ENCODE peak calls at places on chromosomes 13 and 19, in six cellular contexts. One of them, this sample, is unnamed.

GRCh38 chr19:4019578-4019977 is 12.0 kb downstream of the PIAS4 start:
- DNase-seq in right lobe of liver: no peak
- DNase-seq in GM13977: no peak
- DNase-seq in ascending aorta: no peak
- DNase-seq in cardiac muscle cell: no peak
- DNase-seq in fibroblast of pulmonary artery: no peak
- DNase-seq in this sample: no peak

GRCh38 chr19:17931532-17932191 is 1.2 kb upstream of the CCDC124 start:
- DNase-seq in right lobe of liver: no peak
- DNase-seq in GM13977: peak
- DNase-seq in ascending aorta: no peak
- DNase-seq in cardiac muscle cell: peak
- DNase-seq in fibroblast of pulmonary artery: peak
- DNase-seq in this sample: no peak

GRCh38 chr19:14943601-14944000 is 2.3 kb downstream of the OR7C2 start:
- DNase-seq in right lobe of liver: no peak
- DNase-seq in GM13977: peak
- DNase-seq in ascending aorta: no peak
- DNase-seq in cardiac muscle cell: no peak
- DNase-seq in fibroblast of pulmonary artery: peak
- DNase-seq in this sample: no peak

GRCh38 chr13:45456196-45456972 is 8.4 kb upstream of the COG3 start:
- DNase-seq in right lobe of liver: no peak
- DNase-seq in GM13977: no peak
- DNase-seq in ascending aorta: no peak
- DNase-seq in cardiac muscle cell: no peak
- DNase-seq in fibroblast of pulmonary artery: peak
- DNase-seq in this sample: no peak

GRCh38 chr13:106986033-106986484 is 418.1 kb upstream of the ARGLU1 start:
- DNase-seq in right lobe of liver: peak
- DNase-seq in GM13977: no peak
- DNase-seq in ascending aorta: no peak
- DNase-seq in cardiac muscle cell: peak
- DNase-seq in fibroblast of pulmonary artery: peak
- DNase-seq in this sample: no peak

GRCh38 chr19:8126008-8126407 is 23.4 kb downstream of the FBN3 start:
- DNase-seq in right lobe of liver: no peak
- DNase-seq in GM13977: no peak
- DNase-seq in ascending aorta: no peak
- DNase-seq in cardiac muscle cell: no peak
- DNase-seq in fibroblast of pulmonary artery: no peak
- DNase-seq in this sample: no peak

GRCh38 chr13:22800726-22801401 is 379.9 kb upstream of the SGCG start:
- DNase-seq in right lobe of liver: no peak
- DNase-seq in GM13977: no peak
- DNase-seq in ascending aorta: peak
- DNase-seq in cardiac muscle cell: no peak
- DNase-seq in fibroblast of pulmonary artery: peak
- DNase-seq in this sample: no peak

GRCh38 chr13:109331898-109332297 is 454.5 kb downstream of the IRS2 start:
- DNase-seq in right lobe of liver: no peak
- DNase-seq in GM13977: no peak
- DNase-seq in ascending aorta: no peak
- DNase-seq in cardiac muscle cell: no peak
- DNase-seq in fibroblast of pulmonary artery: peak
- DNase-seq in this sample: no peak

GRCh38 chr19:10191347-10191746 is 3.4 kb downstream of the DNMT1 start:
- DNase-seq in right lobe of liver: peak
- DNase-seq in GM13977: no peak
- DNase-seq in ascending aorta: peak
- DNase-seq in cardiac muscle cell: no peak
- DNase-seq in fibroblast of pulmonary artery: peak
- DNase-seq in this sample: no peak

GRCh38 chr13:33016414-33017409 is at the start of gene KL:
- DNase-seq in right lobe of liver: peak
- DNase-seq in GM13977: peak
- DNase-seq in ascending aorta: no peak
- DNase-seq in cardiac muscle cell: peak
- DNase-seq in fibroblast of pulmonary artery: no peak
- DNase-seq in this sample: peak

GRCh38 chr13:90947976-90948375 is 399.5 kb upstream of the MIR17HG start:
- DNase-seq in right lobe of liver: no peak
- DNase-seq in GM13977: no peak
- DNase-seq in ascending aorta: no peak
- DNase-seq in cardiac muscle cell: no peak
- DNase-seq in fibroblast of pulmonary artery: no peak
- DNase-seq in this sample: no peak

GRCh38 chr13:109904218-109904617 is 117.8 kb upstream of the IRS2 start:
- DNase-seq in right lobe of liver: no peak
- DNase-seq in GM13977: no peak
- DNase-seq in ascending aorta: no peak
- DNase-seq in cardiac muscle cell: no peak
- DNase-seq in fibroblast of pulmonary artery: no peak
- DNase-seq in this sample: no peak

GRCh38 chr13:91406619-91407018 is 8.2 kb downstream of the GPC5 start:
- DNase-seq in right lobe of liver: no peak
- DNase-seq in GM13977: peak
- DNase-seq in ascending aorta: no peak
- DNase-seq in cardiac muscle cell: no peak
- DNase-seq in fibroblast of pulmonary artery: peak
- DNase-seq in this sample: no peak

GRCh38 chr13:20482275-20482761 is 43.3 kb downstream of the CRYL1 start:
- DNase-seq in right lobe of liver: no peak
- DNase-seq in GM13977: no peak
- DNase-seq in ascending aorta: no peak
- DNase-seq in cardiac muscle cell: no peak
- DNase-seq in fibroblast of pulmonary artery: peak
- DNase-seq in this sample: no peak

GRCh38 chr19:2986951-2987491 is 9.7 kb downstream of the TLE6 start:
- DNase-seq in right lobe of liver: no peak
- DNase-seq in GM13977: no peak
- DNase-seq in ascending aorta: no peak
- DNase-seq in cardiac muscle cell: peak
- DNase-seq in fibroblast of pulmonary artery: no peak
- DNase-seq in this sample: no peak

GRCh38 chr13:94914829-94915228 is 202.5 kb upstream of the SOX21 start:
- DNase-seq in right lobe of liver: no peak
- DNase-seq in GM13977: no peak
- DNase-seq in ascending aorta: no peak
- DNase-seq in cardiac muscle cell: no peak
- DNase-seq in fibroblast of pulmonary artery: no peak
- DNase-seq in this sample: no peak

GRCh38 chr19:31141301-31141700 is 207.9 kb downstream of the TSHZ3 start:
- DNase-seq in right lobe of liver: no peak
- DNase-seq in GM13977: no peak
- DNase-seq in ascending aorta: no peak
- DNase-seq in cardiac muscle cell: no peak
- DNase-seq in fibroblast of pulmonary artery: no peak
- DNase-seq in this sample: no peak

GRCh38 chr19:32595491-32595890 is 14.5 kb downstream of the PDCD5 start:
- DNase-seq in right lobe of liver: no peak
- DNase-seq in GM13977: no peak
- DNase-seq in ascending aorta: no peak
- DNase-seq in cardiac muscle cell: no peak
- DNase-seq in fibroblast of pulmonary artery: no peak
- DNase-seq in this sample: no peak

GRCh38 chr19:4375164-4375619 is 25.2 kb downstream of the SH3GL1 start:
- DNase-seq in right lobe of liver: no peak
- DNase-seq in GM13977: no peak
- DNase-seq in ascending aorta: no peak
- DNase-seq in cardiac muscle cell: peak
- DNase-seq in fibroblast of pulmonary artery: no peak
- DNase-seq in this sample: peak

GRCh38 chr19:4977299-4978174 is 8.6 kb downstream of the KDM4B start:
- DNase-seq in right lobe of liver: no peak
- DNase-seq in GM13977: no peak
- DNase-seq in ascending aorta: no peak
- DNase-seq in cardiac muscle cell: peak
- DNase-seq in fibroblast of pulmonary artery: peak
- DNase-seq in this sample: peak

GRCh38 chr13:111630411-111630810 is 310.0 kb downstream of the TEX29 start:
- DNase-seq in right lobe of liver: no peak
- DNase-seq in GM13977: no peak
- DNase-seq in ascending aorta: no peak
- DNase-seq in cardiac muscle cell: no peak
- DNase-seq in fibroblast of pulmonary artery: no peak
- DNase-seq in this sample: no peak

GRCh38 chr19:45400192-45400591 is 4.7 kb downstream of the PPP1R13L start:
- DNase-seq in right lobe of liver: no peak
- DNase-seq in GM13977: no peak
- DNase-seq in ascending aorta: no peak
- DNase-seq in cardiac muscle cell: no peak
- DNase-seq in fibroblast of pulmonary artery: no peak
- DNase-seq in this sample: no peak

GRCh38 chr19:33359581-33359980 is 13.9 kb upstream of the CEBPG start:
- DNase-seq in right lobe of liver: no peak
- DNase-seq in GM13977: no peak
- DNase-seq in ascending aorta: no peak
- DNase-seq in cardiac muscle cell: no peak
- DNase-seq in fibroblast of pulmonary artery: no peak
- DNase-seq in this sample: no peak

GRCh38 chr13:91381371-91381770 is 17.1 kb upstream of the GPC5 start:
- DNase-seq in right lobe of liver: no peak
- DNase-seq in GM13977: no peak
- DNase-seq in ascending aorta: no peak
- DNase-seq in cardiac muscle cell: peak
- DNase-seq in fibroblast of pulmonary artery: peak
- DNase-seq in this sample: no peak

GRCh38 chr19:21084343-21084742 is 2.3 kb downstream of the ZNF714 start:
- DNase-seq in right lobe of liver: no peak
- DNase-seq in GM13977: peak
- DNase-seq in ascending aorta: no peak
- DNase-seq in cardiac muscle cell: no peak
- DNase-seq in fibroblast of pulmonary artery: peak
- DNase-seq in this sample: no peak

GRCh38 chr13:27810461-27810860 is 18.2 kb downstream of the GSX1 start:
- DNase-seq in right lobe of liver: no peak
- DNase-seq in GM13977: no peak
- DNase-seq in ascending aorta: no peak
- DNase-seq in cardiac muscle cell: no peak
- DNase-seq in fibroblast of pulmonary artery: no peak
- DNase-seq in this sample: no peak

GRCh38 chr13:27810009-27810408 is 17.7 kb downstream of the GSX1 start:
- DNase-seq in right lobe of liver: no peak
- DNase-seq in GM13977: no peak
- DNase-seq in ascending aorta: no peak
- DNase-seq in cardiac muscle cell: no peak
- DNase-seq in fibroblast of pulmonary artery: no peak
- DNase-seq in this sample: no peak

GRCh38 chr13:27808866-27809546 is 16.7 kb downstream of the GSX1 start:
- DNase-seq in right lobe of liver: no peak
- DNase-seq in GM13977: no peak
- DNase-seq in ascending aorta: no peak
- DNase-seq in cardiac muscle cell: no peak
- DNase-seq in fibroblast of pulmonary artery: no peak
- DNase-seq in this sample: no peak

DNA sequence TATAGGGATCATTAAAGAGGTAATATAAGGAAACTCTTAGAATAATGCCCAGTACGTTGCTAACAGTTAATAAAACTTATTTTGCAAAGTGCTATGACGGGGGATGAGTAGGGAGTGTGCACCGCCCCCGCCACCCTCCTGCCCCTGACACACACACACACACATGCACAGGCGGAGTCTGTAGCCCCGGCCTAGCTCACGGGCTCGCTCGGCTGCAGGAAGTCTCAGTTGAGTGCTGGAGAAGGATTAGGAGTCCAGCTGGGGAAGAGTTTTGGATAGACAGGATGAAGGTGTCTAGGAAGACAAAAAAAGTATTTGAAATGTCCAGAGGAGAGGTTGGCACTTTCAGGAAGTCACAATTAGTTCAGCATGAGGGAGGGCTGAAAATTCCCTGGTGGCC is 21.5 kb downstream of the GSX1 start:
- DNase-seq in right lobe of liver: no peak
- DNase-seq in GM13977: no peak
- DNase-seq in ascending aorta: no peak
- DNase-seq in cardiac muscle cell: no peak
- DNase-seq in fibroblast of pulmonary artery: no peak
- DNase-seq in this sample: no peak
- TF ChIP-seq CTCF in right lobe of liver: no peak
- TF ChIP-seq CTCF in GM13977: no peak
- TF ChIP-seq CTCF in ascending aorta: no peak
- TF ChIP-seq CTCF in cardiac muscle cell: no peak
- TF ChIP-seq CTCF in fibroblast of pulmonary artery: no peak
- TF ChIP-seq CTCF in this sample: no peak

GRCh38 chr13:29568731-29569130 is 26.8 kb downstream of the SLC7A1 start:
- DNase-seq in right lobe of liver: no peak
- DNase-seq in GM13977: no peak
- DNase-seq in ascending aorta: no peak
- DNase-seq in cardiac muscle cell: no peak
- DNase-seq in fibroblast of pulmonary artery: no peak
- DNase-seq in this sample: no peak
- TF ChIP-seq CTCF in right lobe of liver: no peak
- TF ChIP-seq CTCF in GM13977: no peak
- TF ChIP-seq CTCF in ascending aorta: no peak
- TF ChIP-seq CTCF in cardiac muscle cell: no peak
- TF ChIP-seq CTCF in fibroblast of pulmonary artery: no peak
- TF ChIP-seq CTCF in this sample: no peak

GRCh38 chr19:1650627-1651009 is 1.8 kb downstream of the TCF3 start:
- DNase-seq in right lobe of liver: peak
- DNase-seq in GM13977: no peak
- DNase-seq in ascending aorta: no peak
- DNase-seq in cardiac muscle cell: peak
- DNase-seq in fibroblast of pulmonary artery: peak
- DNase-seq in this sample: no peak
- TF ChIP-seq CTCF in right lobe of liver: no peak
- TF ChIP-seq CTCF in GM13977: no peak
- TF ChIP-seq CTCF in ascending aorta: no peak
- TF ChIP-seq CTCF in cardiac muscle cell: no peak
- TF ChIP-seq CTCF in fibroblast of pulmonary artery: no peak
- TF ChIP-seq CTCF in this sample: no peak

GRCh38 chr13:47603365-47603764 is 397.7 kb downstream of the SUCLA2 start:
- DNase-seq in right lobe of liver: no peak
- DNase-seq in GM13977: no peak
- DNase-seq in ascending aorta: no peak
- DNase-seq in cardiac muscle cell: no peak
- DNase-seq in fibroblast of pulmonary artery: no peak
- DNase-seq in this sample: no peak

GRCh38 chr13:47594833-47595232 is 406.2 kb downstream of the SUCLA2 start:
- DNase-seq in right lobe of liver: no peak
- DNase-seq in GM13977: no peak
- DNase-seq in ascending aorta: no peak
- DNase-seq in cardiac muscle cell: no peak
- DNase-seq in fibroblast of pulmonary artery: peak
- DNase-seq in this sample: no peak

DNA sequence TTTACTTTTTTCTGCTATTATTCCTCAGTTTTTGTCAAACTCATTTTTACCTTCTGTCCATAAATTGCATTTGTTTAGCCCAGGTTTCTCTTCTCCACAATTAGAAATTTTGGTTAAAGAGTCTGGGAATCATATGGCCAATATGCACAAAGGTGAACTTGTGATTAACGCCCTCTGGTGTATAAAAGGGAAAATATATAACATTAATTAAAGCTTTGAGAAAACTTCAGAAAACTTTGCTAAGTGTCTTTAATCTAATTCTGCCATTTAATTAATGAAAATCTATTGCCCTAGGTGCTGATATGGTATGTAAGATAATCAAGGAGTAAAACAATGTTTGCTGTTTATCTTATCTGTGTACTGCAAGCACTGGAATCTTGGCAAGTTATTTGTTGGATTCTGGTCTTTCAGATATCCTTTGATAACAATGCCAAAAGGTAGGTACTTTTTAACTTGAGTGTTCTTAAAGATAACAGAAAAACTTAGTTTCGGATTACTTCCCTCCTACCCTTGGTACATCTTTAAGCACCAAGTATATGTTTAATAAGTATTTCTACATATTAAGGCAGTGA is 402.6 kb downstream of the SUCLA2 start:
- DNase-seq in right lobe of liver: no peak
- DNase-seq in GM13977: no peak
- DNase-seq in ascending aorta: no peak
- DNase-seq in cardiac muscle cell: no peak
- DNase-seq in fibroblast of pulmonary artery: peak
- DNase-seq in this sample: no peak
- TF ChIP-seq CTCF in right lobe of liver: peak
- TF ChIP-seq CTCF in GM13977: peak
- TF ChIP-seq CTCF in ascending aorta: peak
- TF ChIP-seq CTCF in cardiac muscle cell: peak
- TF ChIP-seq CTCF in fibroblast of pulmonary artery: peak
- TF ChIP-seq CTCF in this sample: no peak